ENCODE peak calls at places on chromosomes 11 and 22, in six cellular contexts. L is NCI-H460; N is naive thymus-derived CD4-positive, alpha-beta T cell; O is HEK293T; R is AG08396; B is H4. S is an unnamed sample.

GRCh38 chr11:5339771-5340322 is 3.5 kb downstream of the OR51B5 start:
- DNase-seq in R (no peak), L (no peak), O (no peak), B (no peak), N (no peak), S (no peak)

GRCh38 chr11:58525037-58525614 is 17.2 kb upstream of the OR5B21 start:
- DNase-seq in L (peak), N (peak), R (no peak), B (no peak), O (no peak), S (no peak)

GRCh38 chr11:85736121-85736520 is 50.1 kb upstream of the CCDC89 start:
- DNase-seq in L (no peak), O (no peak), N (no peak), R (no peak), B (no peak), S (no peak)

GRCh38 chr11:1148752-1149180 is 9.0 kb upstream of the MUC5AC start:
- DNase-seq in R (no peak), L (no peak), N (no peak), O (no peak), B (no peak), S (no peak)

GRCh38 chr11:128463386-128463829 is 124.0 kb downstream of the ETS1 start:
- DNase-seq in N (no peak), R (peak), O (no peak), L (no peak), B (no peak), S (no peak)

GRCh38 chr11:27171391-27171790 is 130.8 kb downstream of the BBOX1 start:
- DNase-seq in R (no peak), L (no peak), B (no peak), O (no peak), N (no peak), S (no peak)

GRCh38 chr11:20565236-20565635 is 34.2 kb upstream of the SLC6A5 start:
- DNase-seq in B (no peak), O (no peak), L (no peak), N (no peak), R (no peak), S (no peak)

GRCh38 chr22:35631597-35631996 is 14.5 kb upstream of the MB start:
- DNase-seq in B (peak), R (peak), L (peak), N (no peak), O (peak), S (peak)

GRCh38 chr22:49847751-49848689 is 5.6 kb upstream of the ZBED4 start:
- DNase-seq in R (no peak), N (no peak), B (no peak), L (no peak), O (no peak), S (no peak)

GRCh38 chr11:8442301-8442700 is 151.7 kb downstream of the STK33 start:
- DNase-seq in N (no peak), R (no peak), O (no peak), B (no peak), L (no peak), S (no peak)

GRCh38 chr11:199782-200181 is 6.9 kb downstream of the SCGB1C1 start:
- DNase-seq in L (no peak), B (no peak), R (no peak), N (no peak), O (no peak), S (peak)

GRCh38 chr22:19937616-19938473 is 3.7 kb upstream of the COMT start:
- DNase-seq in L (no peak), N (no peak), O (no peak), B (no peak), R (no peak), S (no peak)

GRCh38 chr11:11068113-11068512 is 210.3 kb upstream of the ZBED5 start:
- DNase-seq in R (no peak), O (no peak), N (no peak), L (no peak), B (no peak), S (no peak)

GRCh38 chr11:32821517-32821916 is 8.2 kb upstream of the PRRG4 start:
- DNase-seq in N (no peak), R (no peak), L (no peak), O (no peak), B (no peak), S (no peak)

GRCh38 chr22:20238567-20239062 is 29.5 kb downstream of the RTN4R start:
- DNase-seq in O (peak), N (peak), L (peak), R (peak), B (no peak), S (peak)

GRCh38 chr11:111933872-111934271 is 3.3 kb upstream of the DIXDC1 start:
- DNase-seq in R (no peak), O (no peak), B (no peak), L (no peak), N (no peak), S (no peak)

GRCh38 chr11:117217141-117217609 is 14.7 kb downstream of the PCSK7 start:
- DNase-seq in L (no peak), R (no peak), B (no peak), O (no peak), N (no peak), S (no peak)

GRCh38 chr22:42651134-42651533 is 1.9 kb upstream of the CYB5R3 start:
- DNase-seq in N (no peak), L (no peak), B (peak), O (no peak), R (peak), S (no peak)

GRCh38 chr11:9762531-9762930 is 98.7 kb downstream of the SWAP70 start:
- DNase-seq in L (no peak), O (no peak), N (no peak), B (no peak), R (no peak), S (no peak)

GRCh38 chr22:21055564-21055834 is 9.8 kb downstream of the LRRC74B start:
- DNase-seq in R (no peak), B (no peak), L (no peak), N (no peak), O (no peak), S (no peak)

GRCh38 chr22:20439928-20440575 is 2.4 kb upstream of the SCARF2 start:
- DNase-seq in L (no peak), O (no peak), N (no peak), R (no peak), B (no peak), S (peak)

GRCh38 chr11:120539681-120540369 is 28.3 kb downstream of the GRIK4 start:
- DNase-seq in B (peak), N (no peak), L (no peak), O (no peak), R (peak), S (no peak)

GRCh38 chr11:14669958-14670357 is 26.4 kb downstream of the PDE3B start:
- DNase-seq in N (no peak), R (no peak), B (no peak), O (no peak), L (no peak), S (no peak)

GRCh38 chr11:128579790-128580504 is 7.4 kb downstream of the ETS1 start:
- DNase-seq in R (no peak), L (no peak), N (no peak), B (no peak), O (no peak), S (no peak)

GRCh38 chr11:28086569-28086968 is 21.4 kb downstream of the KIF18A start:
- DNase-seq in R (peak), B (no peak), L (no peak), N (no peak), O (no peak), S (no peak)

GRCh38 chr11:110473666-110474065 is 43.9 kb downstream of the FDX1 start:
- DNase-seq in N (no peak), R (no peak), O (no peak), B (no peak), L (no peak), S (no peak)

GRCh38 chr11:111000400-111001090 is 245.0 kb upstream of the POU2AF2 start:
- DNase-seq in N (no peak), R (no peak), O (no peak), B (no peak), L (no peak), S (no peak)

GRCh38 chr22:25170426-25170980 is 29.2 kb upstream of the CRYBB3 start:
- DNase-seq in B (no peak), N (no peak), O (no peak), L (no peak), R (no peak), S (no peak)

GRCh38 chr11:43556269-43556668 is 124.3 kb upstream of the HSD17B12 start:
- DNase-seq in B (no peak), N (no peak), O (no peak), L (no peak), R (no peak), S (no peak)

GRCh38 chr11:390175-390574 is 3.8 kb upstream of the PKP3 start:
- DNase-seq in L (no peak), B (no peak), N (no peak), R (no peak), O (no peak), S (peak)

GRCh38 chr11:7673724-7674434 is 579 bp upstream of the CYB5R2 start:
- DNase-seq in O (no peak), B (no peak), N (peak), R (peak), L (no peak), S (peak)